ENCODE peak calls at places on chromosomes 7 and 10, in ten cellular contexts. D, M, U, O, T, X, B, S, N and A are unnamed samples.

GRCh38 chr10:29105516-29106215 is 183.2 kb upstream of the LYZL1 start:
- DNase-seq in D (no peak), M (no peak), U (no peak), O (peak), T (peak), X (no peak), B (peak), S (peak), N (no peak), A (peak)

GRCh38 chr10:124152781-124153600 is 59.6 kb upstream of the CHST15 start:
- DNase-seq in D (no peak), M (peak), U (peak), O (peak), T (peak), X (peak), B (peak), S (no peak), N (peak), A (peak)

GRCh38 chr10:97483526-97483925 is 14.7 kb downstream of the MMS19 start:
- DNase-seq in D (no peak), M (no peak), U (no peak), O (peak), T (peak), X (no peak), B (no peak), S (no peak), N (no peak), A (no peak)

GRCh38 chr7:157278791-157279678 is 57.8 kb upstream of the DNAJB6 start:
- DNase-seq in D (no peak), M (peak), U (no peak), O (no peak), T (no peak), X (peak), B (no peak), S (no peak), N (peak), A (no peak)

GRCh38 chr7:131562941-131563340 is 6.5 kb upstream of the PODXL start:
- DNase-seq in D (no peak), M (no peak), U (no peak), O (peak), T (no peak), X (no peak), B (no peak), S (no peak), N (no peak), A (no peak)

GRCh38 chr7:81190997-81191747 is 272.3 kb upstream of the SEMA3C start:
- DNase-seq in D (no peak), M (no peak), U (no peak), O (peak), T (peak), X (no peak), B (peak), S (no peak), N (no peak), A (peak)

GRCh38 chr10:30219977-30220751 is 128.9 kb downstream of the MTPAP start:
- DNase-seq in D (peak), M (no peak), U (no peak), O (peak), T (peak), X (peak), B (peak), S (no peak), N (no peak), A (peak)

GRCh38 chr10:112515852-112516251 is 68.8 kb downstream of the VTI1A start:
- DNase-seq in D (no peak), M (no peak), U (no peak), O (no peak), T (no peak), X (no peak), B (no peak), S (no peak), N (no peak), A (no peak)

GRCh38 chr10:49446031-49446430 is 50.1 kb upstream of the DRGX start:
- DNase-seq in D (no peak), M (no peak), U (no peak), O (peak), T (no peak), X (peak), B (no peak), S (no peak), N (no peak), A (peak)

GRCh38 chr7:151876112-151876898 is 610 bp downstream of the PRKAG2 start:
- DNase-seq in D (peak), M (peak), U (peak), O (no peak), T (peak), X (peak), B (peak), S (no peak), N (peak), A (peak)

GRCh38 chr10:79234391-79235318 is 112.6 kb upstream of the PPIF start:
- DNase-seq in D (no peak), M (no peak), U (no peak), O (peak), T (no peak), X (no peak), B (peak), S (no peak), N (no peak), A (peak)

GRCh38 chr7:142581341-142581740 is 167.9 kb upstream of the PRSS1 start:
- DNase-seq in D (no peak), M (no peak), U (no peak), O (no peak), T (no peak), X (peak), B (peak), S (no peak), N (no peak), A (peak)

GRCh38 chr10:21860718-21861117 is 142.8 kb downstream of the DNAJC1 start:
- DNase-seq in D (no peak), M (no peak), U (no peak), O (peak), T (no peak), X (peak), B (no peak), S (no peak), N (no peak), A (no peak)

GRCh38 chr7:75650671-75651070 is 88.1 kb downstream of the HIP1 start:
- DNase-seq in D (no peak), M (peak), U (peak), O (no peak), T (peak), X (no peak), B (no peak), S (no peak), N (peak), A (no peak)

GRCh38 chr7:12315049-12315448 is 88.6 kb downstream of the VWDE start:
- DNase-seq in D (no peak), M (no peak), U (no peak), O (no peak), T (no peak), X (no peak), B (no peak), S (no peak), N (no peak), A (peak)

GRCh38 chr10:42482411-42482810 is 156.0 kb downstream of the ZNF33B start:
- DNase-seq in D (no peak), M (no peak), U (no peak), O (peak), T (no peak), X (no peak), B (no peak), S (no peak), N (no peak), A (no peak)

DNA sequence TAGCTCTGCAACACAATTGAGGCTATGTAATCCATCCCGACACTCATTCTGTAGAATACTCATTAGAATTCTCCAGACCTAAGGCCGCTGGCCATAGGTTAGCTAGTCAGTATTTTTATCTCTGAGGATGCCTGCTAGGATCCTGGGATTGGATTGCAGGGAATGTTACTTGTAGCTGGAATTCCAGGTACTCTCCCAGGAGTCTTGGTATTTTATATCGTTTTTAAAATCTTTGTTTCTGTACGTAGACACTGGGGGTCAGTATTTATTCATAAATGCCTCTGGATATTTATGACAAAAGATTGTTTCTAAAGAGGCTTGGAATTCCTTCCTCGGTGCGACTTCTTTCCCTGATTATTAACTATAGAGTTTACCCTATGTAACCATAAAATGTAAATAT is 40.1 kb downstream of the BPGM start:
- DNase-seq in D (no peak), M (no peak), U (no peak), O (peak), T (peak), X (no peak), B (no peak), S (no peak), N (no peak), A (no peak)
- TF ChIP-seq CTCF in D (peak), M (peak), U (peak), O (peak), T (no peak), X (no peak), B (peak), S (peak), N (no peak), A (peak)

GRCh38 chr10:92848037-92848440 is 281 bp upstream of the EXOC6 start:
- DNase-seq in D (no peak), M (no peak), U (no peak), O (no peak), T (peak), X (no peak), B (no peak), S (no peak), N (no peak), A (no peak)

GRCh38 chr10:92849234-92849525 is 860 bp downstream of the EXOC6 start:
- DNase-seq in D (no peak), M (no peak), U (no peak), O (peak), T (peak), X (no peak), B (no peak), S (no peak), N (no peak), A (peak)

GRCh38 chr10:92849576-92850090 is 1.3 kb downstream of the EXOC6 start:
- DNase-seq in D (no peak), M (no peak), U (no peak), O (no peak), T (peak), X (no peak), B (no peak), S (no peak), N (no peak), A (no peak)

GRCh38 chr10:92847185-92847864 is 995 bp upstream of the EXOC6 start:
- DNase-seq in D (no peak), M (no peak), U (no peak), O (peak), T (no peak), X (no peak), B (no peak), S (no peak), N (no peak), A (peak)

GRCh38 chr10:92848441-92849233 is at the start of gene EXOC6:
- DNase-seq in D (no peak), M (peak), U (peak), O (peak), T (peak), X (peak), B (peak), S (peak), N (peak), A (peak)
- TF ChIP-seq CTCF in D (peak), M (peak), U (no peak), O (no peak), T (no peak), X (peak), B (peak), S (peak), N (peak), A (peak)

GRCh38 chr7:47992446-47992845 is 13.0 kb upstream of the HUS1 start:
- DNase-seq in D (no peak), M (no peak), U (no peak), O (no peak), T (no peak), X (no peak), B (no peak), S (no peak), N (no peak), A (no peak)

GRCh38 chr7:47990592-47990991 is 11.2 kb upstream of the HUS1 start:
- DNase-seq in D (no peak), M (no peak), U (no peak), O (no peak), T (no peak), X (no peak), B (no peak), S (no peak), N (no peak), A (no peak)

GRCh38 chr7:47991741-47992311 is 12.4 kb upstream of the HUS1 start:
- DNase-seq in D (peak), M (peak), U (peak), O (peak), T (peak), X (peak), B (peak), S (peak), N (peak), A (peak)

GRCh38 chr7:47991270-47991669 is 11.9 kb upstream of the HUS1 start:
- DNase-seq in D (no peak), M (no peak), U (no peak), O (no peak), T (no peak), X (no peak), B (no peak), S (no peak), N (no peak), A (no peak)

GRCh38 chr7:47988496-47989386 is 9.3 kb upstream of the HUS1 start:
- DNase-seq in D (no peak), M (no peak), U (no peak), O (peak), T (no peak), X (peak), B (peak), S (no peak), N (no peak), A (peak)
- TF ChIP-seq CTCF in D (no peak), M (peak), U (peak), O (peak), T (peak), X (peak), B (peak), S (peak), N (no peak), A (no peak)

DNA sequence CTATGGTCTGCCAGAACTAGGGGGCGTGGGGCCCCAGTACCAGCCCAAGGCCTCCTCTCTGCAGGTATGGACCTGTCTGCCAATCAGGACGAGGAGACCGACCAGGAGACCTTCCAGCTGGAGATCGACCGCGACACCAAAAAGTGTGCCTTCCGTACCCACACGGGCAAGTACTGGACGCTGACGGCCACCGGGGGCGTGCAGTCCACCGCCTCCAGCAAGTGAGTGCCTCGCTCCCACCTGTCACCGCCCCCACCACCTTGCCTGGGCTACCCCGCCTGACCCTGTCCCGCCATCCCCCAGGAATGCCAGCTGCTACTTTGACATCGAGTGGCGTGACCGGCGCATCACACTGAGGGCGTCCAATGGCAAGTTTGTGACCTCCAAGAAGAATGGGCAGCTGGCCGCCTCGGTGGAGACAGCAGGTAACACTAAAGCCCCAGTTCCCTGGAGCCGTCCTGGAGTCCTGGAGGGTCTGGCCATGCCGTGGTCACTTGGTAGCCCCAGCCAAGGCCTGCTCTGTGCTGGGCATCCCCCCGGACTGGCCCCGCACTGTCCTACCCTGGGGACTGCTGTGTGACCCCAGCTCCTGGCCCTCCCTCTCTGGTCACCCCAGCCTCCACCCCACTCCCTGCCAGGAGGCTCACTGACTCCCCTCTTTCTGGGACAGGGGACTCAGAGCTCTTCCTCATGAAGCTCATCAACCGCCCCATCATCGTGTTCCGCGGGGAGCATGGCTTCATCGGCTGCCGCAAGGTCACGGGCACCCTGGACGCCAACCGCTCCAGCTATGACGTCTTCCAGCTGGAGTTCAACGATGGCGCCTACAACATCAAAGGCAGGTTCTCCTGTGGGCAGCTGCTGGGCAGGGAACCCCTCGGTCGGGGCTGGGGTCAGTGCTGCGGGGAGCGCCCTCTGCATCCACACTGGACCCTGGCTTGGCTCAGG is 178.0 kb downstream of the RNF216 start:
- DNase-seq in D (no peak), M (no peak), U (no peak), O (no peak), T (no peak), X (no peak), B (no peak), S (no peak), N (no peak), A (no peak)
- TF ChIP-seq CTCF in D (no peak), M (no peak), U (no peak), O (no peak), T (no peak), X (no peak), B (no peak), S (no peak), N (no peak), A (no peak)

GRCh38 chr10:18418579-18419210 is 232.7 kb downstream of the NSUN6 start:
- DNase-seq in D (peak), M (no peak), U (peak), O (peak), T (no peak), X (peak), B (no peak), S (no peak), N (no peak), A (no peak)

GRCh38 chr10:18424200-18424599 is 227.2 kb downstream of the NSUN6 start:
- DNase-seq in D (no peak), M (no peak), U (no peak), O (no peak), T (no peak), X (no peak), B (no peak), S (no peak), N (no peak), A (peak)

GRCh38 chr10:18419945-18420344 is 231.4 kb downstream of the NSUN6 start:
- DNase-seq in D (no peak), M (no peak), U (no peak), O (no peak), T (no peak), X (no peak), B (no peak), S (no peak), N (no peak), A (no peak)

GRCh38 chr10:18421726-18422293 is 229.6 kb downstream of the NSUN6 start:
- DNase-seq in D (no peak), M (no peak), U (no peak), O (peak), T (no peak), X (no peak), B (no peak), S (no peak), N (no peak), A (no peak)

DNA sequence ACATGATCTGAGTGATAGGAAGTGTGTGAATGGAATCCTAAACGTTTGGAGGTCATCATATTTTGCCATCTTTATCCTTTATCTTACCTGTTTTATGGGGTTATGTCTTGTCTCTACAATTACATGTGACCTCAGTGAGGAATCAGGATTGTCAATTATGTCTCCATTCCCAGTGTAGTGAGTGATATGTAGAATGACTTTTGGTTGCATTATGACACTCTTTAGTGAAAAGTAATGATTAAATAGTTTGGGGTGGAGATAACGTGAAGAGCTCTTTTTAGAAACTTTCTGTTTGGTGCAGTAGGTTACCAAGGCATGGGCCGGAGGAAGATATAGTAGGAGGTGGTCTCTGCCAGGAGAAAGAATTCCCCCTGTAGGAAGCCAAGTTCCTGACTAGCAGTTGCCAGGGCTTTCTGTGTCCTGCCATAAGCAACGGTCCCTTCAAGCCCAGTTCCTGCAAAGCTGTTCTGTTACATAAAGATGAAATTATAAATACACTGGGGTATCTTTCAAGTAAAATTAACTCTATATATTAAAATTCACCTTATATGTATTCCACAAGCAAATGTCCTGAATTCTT is 228.2 kb downstream of the NSUN6 start:
- DNase-seq in D (no peak), M (no peak), U (no peak), O (no peak), T (no peak), X (no peak), B (no peak), S (no peak), N (no peak), A (no peak)
- TF ChIP-seq CTCF in D (no peak), M (no peak), U (no peak), O (no peak), T (no peak), X (no peak), B (no peak), S (no peak), N (no peak), A (no peak)

GRCh38 chr7:92717982-92718716 is 118.2 kb downstream of the CDK6 start:
- DNase-seq in D (no peak), M (no peak), U (peak), O (peak), T (peak), X (peak), B (peak), S (no peak), N (peak), A (peak)
- TF ChIP-seq CTCF in D (no peak), M (no peak), U (no peak), O (no peak), T (no peak), X (no peak), B (no peak), S (no peak), N (no peak), A (no peak)

GRCh38 chr7:18354108-18354507 is 141.4 kb upstream of the HDAC9 start:
- DNase-seq in D (no peak), M (no peak), U (no peak), O (no peak), T (no peak), X (no peak), B (no peak), S (no peak), N (no peak), A (no peak)

GRCh38 chr7:18354686-18355085 is 140.9 kb upstream of the HDAC9 start:
- DNase-seq in D (no peak), M (no peak), U (no peak), O (peak), T (peak), X (no peak), B (no peak), S (no peak), N (no peak), A (no peak)

GRCh38 chr7:18356195-18356645 is 139.3 kb upstream of the HDAC9 start:
- DNase-seq in D (no peak), M (no peak), U (no peak), O (peak), T (peak), X (peak), B (peak), S (no peak), N (no peak), A (peak)

GRCh38 chr7:18350678-18351077 is 144.9 kb upstream of the HDAC9 start:
- DNase-seq in D (no peak), M (no peak), U (no peak), O (no peak), T (no peak), X (no peak), B (no peak), S (no peak), N (no peak), A (no peak)

GRCh38 chr7:18352339-18353255 is 143.0 kb upstream of the HDAC9 start:
- DNase-seq in D (no peak), M (no peak), U (peak), O (peak), T (peak), X (peak), B (peak), S (no peak), N (no peak), A (peak)
- TF ChIP-seq CTCF in D (peak), M (peak), U (peak), O (peak), T (peak), X (peak), B (peak), S (peak), N (peak), A (peak)